ENCODE peak calls at places on chromosomes 2 and 18, in six cellular contexts. Z is K562, N is GM12892, Y is GM12878, I is H1, V is HepG2. O is an unnamed sample.
A peak's percentile ranks its signal among the peaks of the same experiment; 100 is the strongest.

GRCh38 chr18:79924814-79925655 is 26.4 kb downstream of the SLC66A2 start:
- DNase-seq in Z (no peak), N (no peak), Y (no peak), I (peak; percentile 38), V (no peak), O (no peak)

GRCh38 chr2:206160124-206160806 is 570 bp downstream of the EEF1B2 start:
- DNase-seq in Z (peak; percentile 66), N (peak; percentile 52), Y (no peak), I (no peak), V (peak; percentile 12), O (peak; percentile 31)

GRCh38 chr2:85601771-85602475 is 575 bp downstream of the TMEM150A start:
- DNase-seq in Z (peak; percentile 44), N (no peak), Y (no peak), I (no peak), V (peak; percentile 61), O (no peak)

GRCh38 chr2:105239924-105240323 is 1.6 kb upstream of the GPR45 start:
- DNase-seq in Z (no peak), N (no peak), Y (no peak), I (no peak), V (no peak), O (no peak)

GRCh38 chr18:51580580-51580979 is 383.1 kb upstream of the MEX3C start:
- DNase-seq in Z (no peak), N (no peak), Y (no peak), I (no peak), V (no peak), O (no peak)

GRCh38 chr2:175439416-175439815 is 257.9 kb upstream of the ATP5MC3 start:
- DNase-seq in Z (no peak), N (no peak), Y (no peak), I (no peak), V (peak; percentile 7), O (no peak)

GRCh38 chr2:217707116-217707742 is 295.6 kb downstream of the TNS1 start:
- DNase-seq in Z (no peak), N (no peak), Y (no peak), I (no peak), V (no peak), O (no peak)

GRCh38 chr2:10345813-10346212 is 43.1 kb downstream of the HPCAL1 start:
- DNase-seq in Z (no peak), N (no peak), Y (no peak), I (no peak), V (no peak), O (no peak)

GRCh38 chr2:200378652-200379290 is 72.3 kb downstream of the SPATS2L start:
- DNase-seq in Z (no peak), N (no peak), Y (no peak), I (no peak), V (no peak), O (no peak)

GRCh38 chr2:216308532-216308931 is 63.8 kb downstream of the MARCHF4 start:
- DNase-seq in Z (no peak), N (no peak), Y (no peak), I (no peak), V (no peak), O (no peak)

GRCh38 chr18:48412339-48412929 is 3.3 kb upstream of the ZBTB7C start:
- DNase-seq in Z (peak; percentile 44), N (no peak), Y (no peak), I (no peak), V (peak; percentile 56), O (no peak)

DNA sequence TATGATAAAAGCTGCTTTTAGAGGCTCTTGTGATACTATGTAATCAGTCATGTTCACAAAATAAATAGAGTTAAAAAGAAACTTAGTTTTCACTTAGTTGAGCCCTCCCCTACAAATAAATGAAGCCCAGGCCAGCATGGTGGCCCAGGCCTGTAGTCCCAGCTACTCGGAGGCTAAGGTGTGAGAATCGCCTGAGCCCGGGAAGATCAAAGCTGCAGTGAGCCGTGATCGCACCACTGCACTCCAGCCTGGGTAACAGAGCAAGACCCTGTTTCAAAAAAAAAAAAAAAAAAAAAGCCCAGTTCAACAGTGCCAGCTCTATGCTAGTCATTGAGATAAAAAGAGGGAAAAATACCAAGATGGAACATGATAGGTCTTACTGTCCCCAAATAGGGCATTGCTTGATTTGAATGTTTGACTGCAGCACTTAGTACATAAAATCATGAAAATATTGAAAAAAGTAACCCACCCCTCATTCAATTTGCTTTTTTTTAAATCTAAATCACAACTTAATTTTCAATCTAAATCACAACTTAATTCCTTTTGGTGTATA is 1.5 kb downstream of the ASNSD1 start:
- DNase-seq in Z (no peak), N (no peak), Y (no peak), I (no peak), V (no peak), O (no peak)
- TF ChIP-seq TAF1 in Z (no peak), N (no peak), Y (no peak), I (no peak), V (no peak), O (no peak)

GRCh38 chr2:113754989-113755689 is 1.3 kb downstream of the SLC35F5 start:
- DNase-seq in Z (no peak), N (no peak), Y (no peak), I (no peak), V (peak; percentile 43), O (no peak)

GRCh38 chr2:113757059-113757657 is 716 bp upstream of the SLC35F5 start:
- DNase-seq in Z (no peak), N (no peak), Y (no peak), I (no peak), V (peak; percentile 23), O (no peak)

GRCh38 chr2:113755690-113756063 is 765 bp downstream of the SLC35F5 start:
- DNase-seq in Z (peak; percentile 10), N (no peak), Y (peak; percentile 13), I (no peak), V (peak; percentile 12), O (no peak)

GRCh38 chr2:113754160-113754559 is 2.3 kb downstream of the SLC35F5 start:
- DNase-seq in Z (no peak), N (no peak), Y (no peak), I (no peak), V (no peak), O (no peak)

GRCh38 chr2:113756088-113757058 is at the start of gene SLC35F5:
- DNase-seq in Z (peak; percentile 95), N (peak; percentile 63), Y (peak; percentile 70), I (peak; percentile 97), V (peak; percentile 83), O (peak; percentile 66)
- TF ChIP-seq POLR2A in Z (peak; percentile 98), N (peak; percentile 87), Y (peak; percentile 98), I (peak; percentile 92), V (peak; percentile 98), O (peak; percentile 77)

GRCh38 chr2:15932394-15933183 is 7.8 kb upstream of the MYCN start:
- DNase-seq in Z (no peak), N (no peak), Y (no peak), I (no peak), V (no peak), O (no peak)

GRCh38 chr2:15931514-15931870 is 8.9 kb upstream of the MYCN start:
- DNase-seq in Z (no peak), N (no peak), Y (no peak), I (no peak), V (no peak), O (no peak)

GRCh38 chr2:15929861-15930260 is 10.5 kb upstream of the MYCN start:
- DNase-seq in Z (no peak), N (no peak), Y (no peak), I (no peak), V (no peak), O (no peak)

GRCh38 chr2:15931950-15932349 is 8.4 kb upstream of the MYCN start:
- DNase-seq in Z (no peak), N (no peak), Y (no peak), I (no peak), V (no peak), O (no peak)

GRCh38 chr2:15930589-15931513 is 9.5 kb upstream of the MYCN start:
- DNase-seq in Z (no peak), N (no peak), Y (no peak), I (no peak), V (no peak), O (no peak)
- TF ChIP-seq TAF1 in Z (no peak), N (no peak), Y (no peak), I (no peak), V (no peak), O (no peak)

GRCh38 chr18:2848879-2849254 is 2.1 kb downstream of the EMILIN2 start:
- DNase-seq in Z (no peak), N (no peak), Y (no peak), I (no peak), V (no peak), O (no peak)
- TF ChIP-seq POLR2A in Z (no peak), N (no peak), Y (no peak), I (no peak), V (no peak), O (no peak)

GRCh38 chr18:35695803-35696202 is 114.3 kb downstream of the GALNT1 start:
- DNase-seq in Z (no peak), N (no peak), Y (no peak), I (no peak), V (no peak), O (no peak)
- TF ChIP-seq TAF1 in Z (no peak), N (no peak), Y (no peak), I (no peak), V (no peak), O (no peak)

DNA sequence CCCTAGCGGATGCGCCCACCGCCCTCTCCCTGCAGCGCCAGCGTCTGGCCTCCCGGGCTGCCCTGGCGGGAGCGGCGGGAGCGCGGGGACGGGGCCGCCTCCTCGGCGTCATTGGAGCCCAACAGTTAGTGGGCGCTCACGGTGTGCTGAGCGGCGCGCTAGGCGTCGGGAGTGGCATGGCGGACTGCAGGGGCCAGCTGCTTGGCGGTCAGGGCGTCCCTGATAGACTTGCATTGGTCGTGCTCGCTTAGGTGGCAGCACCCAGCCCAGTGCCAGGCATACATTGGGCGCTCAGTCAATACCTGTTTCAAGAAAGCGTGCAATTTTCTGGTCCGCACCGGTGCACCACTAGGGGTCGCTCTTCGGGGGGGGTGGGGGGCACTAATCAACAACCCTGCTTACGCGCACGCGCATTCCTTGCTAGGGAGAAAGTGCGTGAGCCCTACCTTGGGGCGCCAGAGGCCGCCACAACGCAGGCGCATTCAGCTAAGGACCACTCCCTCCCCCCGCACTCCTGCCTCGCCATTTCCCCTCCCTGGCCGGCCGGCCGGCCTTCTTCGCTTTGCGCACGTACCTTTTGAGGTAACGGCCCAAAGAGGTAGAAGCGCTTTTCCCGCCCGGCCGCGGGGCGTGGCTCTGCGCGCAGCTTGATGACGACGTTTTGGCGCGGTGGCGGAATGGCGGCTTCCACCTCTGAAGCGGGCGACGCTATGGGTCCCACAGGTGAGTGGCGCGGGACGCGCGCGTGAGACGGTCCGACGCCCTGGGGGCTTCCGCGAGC is 411 bp upstream of the MZT2A start:
- DNase-seq in Z (peak; percentile 93), N (peak; percentile 94), Y (peak; percentile 93), I (peak; percentile 98), V (peak; percentile 98), O (peak; percentile 94)
- TF ChIP-seq POLR2A in Z (peak; percentile 72), N (peak; percentile 57), Y (peak; percentile 78), I (peak; percentile 80), V (peak; percentile 66), O (no peak)

O was measured in GM12891.